ENCODE peak calls at places on chromosome 19, in eight cellular contexts. A is adrenal gland, L is breast epithelium, F is suprapubic skin, U is PC-9, H is esophagus muscularis mucosa, Y is lung, O is psoas muscle. V is an unnamed sample. For H3K27me3, the result is how much of the 10 kb centered on the place peaks cover.

GRCh38 chr19:13781547-13781946 is 7.3 kb downstream of the C19orf53 start:
- DNase-seq in U (no peak), O (peak), Y (peak), H (no peak), F (peak), A (peak), L (peak), V (no peak)

GRCh38 chr19:31512403-31512970 is 163.3 kb upstream of the TSHZ3 start:
- DNase-seq in A (no peak), L (no peak), U (no peak), H (peak), Y (no peak), F (peak), O (no peak), V (no peak)

GRCh38 chr19:11100064-11100463 is 10.8 kb downstream of the LDLR start:
- DNase-seq in H (no peak), F (no peak), O (no peak), U (no peak), L (no peak), A (no peak), Y (no peak), V (no peak)

GRCh38 chr19:52640916-52641315 is 2.8 kb upstream of the ZNF83 start:
- DNase-seq in A (no peak), L (no peak), U (no peak), O (no peak), Y (no peak), F (peak), H (no peak), V (no peak)

GRCh38 chr19:19098703-19099632 is 35.2 kb downstream of the SLC25A42 start:
- DNase-seq in U (peak), H (no peak), F (no peak), O (no peak), A (peak), Y (no peak), L (no peak), V (no peak)

GRCh38 chr19:19619121-19619848 is 798 bp upstream of the PBX4 start:
- DNase-seq in L (no peak), F (no peak), A (no peak), O (no peak), U (no peak), Y (no peak), H (no peak), V (no peak)

GRCh38 chr19:46494936-46495788 is 505 bp downstream of the PNMA8B start:
- DNase-seq in U (no peak), Y (no peak), F (no peak), A (no peak), L (no peak), O (no peak), H (no peak), V (no peak)

GRCh38 chr19:49481020-49481683 is 6.3 kb upstream of the RPL13A start:
- DNase-seq in A (no peak), Y (no peak), H (no peak), L (no peak), O (no peak), U (no peak), F (no peak), V (no peak)

GRCh38 chr19:19056636-19057275 is 7.0 kb upstream of the SLC25A42 start:
- DNase-seq in O (no peak), F (no peak), A (no peak), H (no peak), Y (no peak), U (no peak), L (no peak), V (no peak)

GRCh38 chr19:33344210-33344609 is 29.3 kb upstream of the CEBPG start:
- DNase-seq in A (no peak), O (no peak), Y (no peak), U (no peak), H (no peak), L (no peak), F (no peak), V (no peak)

GRCh38 chr19:18789883-18790565 is 1.1 kb downstream of the COMP start:
- DNase-seq in U (no peak), Y (no peak), O (peak), A (no peak), L (no peak), H (no peak), F (no peak), V (peak)

GRCh38 chr19:20879501-20879900 is 43.5 kb upstream of the ZNF85 start:
- DNase-seq in F (no peak), H (no peak), U (no peak), O (no peak), A (no peak), L (no peak), Y (no peak), V (no peak)

GRCh38 chr19:22627526-22627925 is 6.6 kb upstream of the ZNF492 start:
- DNase-seq in O (no peak), F (no peak), U (no peak), H (peak), L (no peak), A (no peak), Y (no peak), V (no peak)

GRCh38 chr19:16739546-16739945 is 19.9 kb downstream of the NWD1 start:
- DNase-seq in O (no peak), F (no peak), L (no peak), A (no peak), U (no peak), Y (no peak), H (no peak), V (no peak)

GRCh38 chr19:56301152-56301551 is 13.5 kb downstream of the ZSCAN5A start:
- DNase-seq in L (no peak), O (no peak), Y (no peak), F (no peak), H (no peak), A (no peak), U (no peak), V (no peak)

GRCh38 chr19:43595605-43595998 is 332 bp downstream of the IRGQ start:
- DNase-seq in O (no peak), A (no peak), L (peak), F (no peak), H (no peak), Y (no peak), U (no peak), V (no peak)

GRCh38 chr19:48681127-48681470 is 8.3 kb upstream of the NTN5 start:
- DNase-seq in A (no peak), U (no peak), O (no peak), Y (no peak), L (no peak), F (no peak), H (no peak), V (no peak)

GRCh38 chr19:30648321-30648720 is 276.1 kb downstream of the ZNF536 start:
- DNase-seq in F (no peak), H (no peak), Y (no peak), L (no peak), U (no peak), O (no peak), A (no peak), V (no peak)

GRCh38 chr19:30523791-30524190 is 151.6 kb downstream of the ZNF536 start:
- DNase-seq in Y (no peak), A (no peak), H (no peak), L (no peak), F (no peak), U (no peak), O (no peak), V (no peak)

GRCh38 chr19:53868091-53868891 is 608 bp downstream of the MYADM start:
- DNase-seq in Y (peak), U (peak), A (peak), L (peak), O (peak), F (peak), H (no peak), V (no peak)

GRCh38 chr19:50417138-50417849 is 1.4 kb upstream of the SPIB start:
- DNase-seq in F (no peak), O (no peak), A (no peak), Y (no peak), H (no peak), U (no peak), L (no peak), V (no peak)

GRCh38 chr19:16655727-16656126 is 4.2 kb downstream of the SMIM7 start:
- DNase-seq in H (no peak), F (no peak), O (no peak), A (no peak), Y (no peak), U (no peak), L (no peak), V (no peak)

GRCh38 chr19:3178377-3178972 is at the start of gene S1PR4:
- DNase-seq in Y (no peak), U (no peak), H (no peak), F (no peak), A (peak), L (no peak), O (no peak), V (peak)

GRCh38 chr19:16002380-16002779 is 53.6 kb downstream of the OR10H4 start:
- DNase-seq in F (no peak), O (no peak), L (no peak), A (no peak), U (no peak), H (no peak), Y (no peak), V (no peak)

GRCh38 chr19:1592023-1592754 is 476 bp downstream of the MBD3 start:
- DNase-seq in A (peak), F (peak), U (peak), L (peak), Y (peak), O (peak), H (peak), V (peak)
- H3K27ac ChIP-seq in A (peak), F (peak), U (peak), L (peak), Y (peak), O (peak), H (peak), V (peak)

DNA sequence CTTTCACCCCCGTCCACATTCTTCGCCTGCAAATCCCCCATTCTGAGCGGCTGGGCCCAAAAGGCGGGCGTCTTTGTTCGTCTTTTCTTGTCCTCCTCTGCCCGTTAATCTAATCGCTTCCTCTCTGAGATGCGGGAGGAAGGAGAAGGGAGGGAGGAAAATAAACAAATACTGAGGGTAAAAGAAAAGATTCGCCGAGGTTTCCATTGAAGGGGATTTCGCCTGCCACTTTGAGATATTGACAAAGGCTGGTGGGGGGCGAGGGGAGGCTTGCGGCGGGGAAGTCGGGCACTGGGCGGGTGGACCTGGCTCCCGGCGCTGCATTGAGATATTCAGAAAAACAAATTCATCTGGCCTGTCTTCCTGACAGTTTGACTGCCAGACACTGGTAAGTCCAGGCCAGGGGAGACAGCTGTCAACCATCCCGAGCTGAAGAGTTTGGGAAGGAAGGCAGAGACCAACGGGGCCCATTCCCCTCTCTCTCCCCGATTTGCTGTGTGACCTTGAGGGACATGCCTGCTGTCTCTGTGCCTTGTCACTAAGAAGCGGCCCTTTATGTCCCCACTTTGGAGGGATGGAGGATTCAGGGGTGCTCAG is 37.7 kb downstream of the ZNRF4 start:
- DNase-seq in Y (no peak), H (no peak), L (no peak), A (no peak), U (no peak), O (no peak), F (no peak), V (no peak)
- H3K27me3 ChIP-seq in Y (under half), H (under half), L (under half), A (under half), U (under half), O (under half), F (half or more), V (half or more)

GRCh38 chr19:7006305-7006704 is 14.9 kb downstream of the MBD3L2B start:
- DNase-seq in O (no peak), A (no peak), H (no peak), U (no peak), Y (no peak), L (no peak), F (no peak), V (no peak)
- TF ChIP-seq CTCF in O (no peak), A (no peak), H (no peak), U (no peak), Y (no peak), L (no peak), F (no peak), V (no peak)

GRCh38 chr19:42131149-42132029 is 857 bp downstream of the POU2F2 start:
- DNase-seq in Y (no peak), U (no peak), L (no peak), F (no peak), O (no peak), A (no peak), H (no peak), V (no peak)

GRCh38 chr19:42132030-42132628 is at the start of gene POU2F2:
- DNase-seq in L (peak), U (no peak), Y (peak), H (no peak), A (no peak), F (no peak), O (peak), V (peak)

GRCh38 chr19:42130254-42130573 is 2.0 kb downstream of the POU2F2 start:
- DNase-seq in Y (no peak), H (no peak), O (no peak), U (no peak), F (no peak), L (no peak), A (no peak), V (no peak)

GRCh38 chr19:42126565-42126964 is 5.7 kb downstream of the POU2F2 start:
- DNase-seq in O (no peak), A (no peak), Y (no peak), F (no peak), H (no peak), U (no peak), L (no peak), V (no peak)

GRCh38 chr19:42129399-42130253 is 2.6 kb downstream of the POU2F2 start:
- DNase-seq in O (peak), L (no peak), F (no peak), U (no peak), H (no peak), A (peak), Y (peak), V (no peak)
- H3K27ac ChIP-seq in O (no peak), L (no peak), F (no peak), U (no peak), H (no peak), A (peak), Y (no peak), V (no peak)

GRCh38 chr19:10036601-10037071 is 23.4 kb downstream of the RDH8 start:
- DNase-seq in L (no peak), U (no peak), A (no peak), H (no peak), O (no peak), Y (no peak), F (no peak), V (no peak)

GRCh38 chr19:10037367-10037766 is 24.1 kb downstream of the RDH8 start:
- DNase-seq in A (no peak), Y (no peak), O (no peak), U (no peak), L (no peak), F (no peak), H (no peak), V (no peak)

GRCh38 chr19:10037809-10038208 is 24.5 kb downstream of the RDH8 start:
- DNase-seq in F (no peak), H (no peak), L (no peak), O (no peak), U (peak), Y (no peak), A (no peak), V (no peak)

GRCh38 chr19:10033614-10034013 is 20.3 kb downstream of the RDH8 start:
- DNase-seq in Y (no peak), L (no peak), A (no peak), U (peak), O (no peak), F (no peak), H (no peak), V (no peak)
- H3K27me3 ChIP-seq in Y (under half), L (under half), A (under half), U (half or more), O (under half), F (under half), H (under half), V (under half)

GRCh38 chr19:4829001-4829712 is 2.4 kb downstream of the TICAM1 start:
- DNase-seq in L (no peak), O (no peak), F (no peak), H (no peak), Y (no peak), A (no peak), U (no peak), V (no peak)
- TF ChIP-seq CTCF in L (no peak), O (no peak), F (no peak), H (no peak), Y (no peak), A (no peak), U (no peak), V (no peak)

DNA sequence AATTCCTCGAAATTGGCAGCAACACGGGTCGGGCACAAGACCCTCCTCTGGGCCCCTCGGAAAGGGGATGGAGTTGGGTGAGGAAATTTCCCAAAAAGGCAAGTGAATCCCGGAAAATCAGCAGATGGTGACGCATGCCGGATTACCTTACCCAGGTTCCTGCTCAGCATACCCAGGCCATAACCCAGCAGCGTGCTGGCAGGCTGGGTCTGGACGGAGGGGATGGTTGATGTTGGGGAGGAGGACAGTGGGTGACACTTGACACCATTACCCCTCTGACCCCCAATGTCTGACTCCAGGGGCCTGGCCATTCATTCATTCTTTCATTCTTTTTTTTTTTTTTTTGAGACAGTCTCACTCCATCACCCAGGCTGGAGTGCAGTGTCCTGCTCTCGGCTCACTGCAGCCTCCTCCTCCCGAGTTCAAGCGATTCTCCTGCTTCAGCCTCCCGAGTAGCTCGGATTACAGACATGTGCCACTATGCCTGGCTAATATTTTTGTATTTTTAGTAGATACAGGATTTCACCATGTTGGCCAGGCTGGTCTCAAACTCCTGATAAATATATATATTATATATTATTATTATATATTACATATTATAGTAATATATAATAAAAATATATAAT is 794 bp downstream of the PVR start:
- DNase-seq in F (no peak), Y (peak), H (no peak), U (peak), A (peak), O (peak), L (peak), V (no peak)
- H3K27ac ChIP-seq in F (peak), Y (peak), H (peak), U (peak), A (peak), O (peak), L (peak), V (no peak)

GRCh38 chr19:28406237-28406596 is 806.7 kb downstream of the UQCRFS1 start:
- DNase-seq in F (no peak), Y (no peak), L (no peak), U (no peak), H (no peak), O (no peak), A (no peak), V (no peak)

GRCh38 chr19:28403698-28404099 is 809.3 kb downstream of the UQCRFS1 start:
- DNase-seq in U (no peak), H (no peak), F (no peak), Y (no peak), A (peak), L (no peak), O (no peak), V (no peak)

GRCh38 chr19:28406966-28407365 is 806.0 kb downstream of the UQCRFS1 start:
- DNase-seq in U (no peak), F (no peak), A (no peak), Y (no peak), O (no peak), L (no peak), H (no peak), V (no peak)

GRCh38 chr19:28402701-28403290 is 810.2 kb downstream of the UQCRFS1 start:
- DNase-seq in F (no peak), L (no peak), A (no peak), O (no peak), H (no peak), U (no peak), Y (no peak), V (no peak)

DNA sequence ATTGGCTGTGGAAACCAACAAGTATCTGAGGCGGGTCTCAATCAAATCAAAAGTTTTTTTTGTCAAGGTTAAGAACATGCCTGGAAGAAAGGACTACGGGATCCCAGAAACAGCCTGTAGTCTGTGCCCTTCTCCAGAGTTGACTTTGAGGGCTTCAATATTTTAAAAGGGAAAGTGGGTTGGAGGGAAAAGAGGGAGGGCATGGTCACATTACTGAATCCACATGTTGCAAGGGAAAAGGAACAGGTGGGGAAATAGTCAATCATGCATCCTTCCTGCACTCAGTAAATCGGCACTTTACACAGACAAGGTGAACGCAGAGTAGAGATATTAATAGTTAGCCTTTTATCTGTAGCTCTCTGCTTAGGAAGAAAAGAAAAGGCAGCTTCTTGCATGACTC is 808.5 kb downstream of the UQCRFS1 start:
- DNase-seq in O (no peak), A (no peak), H (no peak), F (no peak), L (no peak), U (no peak), Y (no peak), V (no peak)
- H3K27me3 ChIP-seq in O (under half), A (under half), H (under half), F (under half), L (under half), U (under half), Y (under half), V (under half)

GRCh38 chr19:39842693-39843435 is 3.3 kb downstream of the FBL start:
- DNase-seq in Y (no peak), U (no peak), L (no peak), O (no peak), H (no peak), A (no peak), F (no peak), V (no peak)
- TF ChIP-seq CTCF in Y (no peak), U (no peak), L (no peak), O (no peak), H (no peak), A (no peak), F (no peak), V (no peak)